ENCODE peak calls at places on chromosomes 16 and 17, in ten cellular contexts. X is mesenchymal stem cell; A is neural crest cell; K is cardiac muscle cell; T is activated CD8-positive, alpha-beta memory T cell treated with anti-CD3 and anti-CD28 coated beads for 24 hours; N is gastrocnemius medialis; Y is endodermal cell; W is AG08395; F is MCF 10A; I is activated naive CD4-positive, alpha-beta T cell treated with anti-CD3 and anti-CD28 coated beads for 36 hours. S is an unnamed sample.

GRCh38 chr16:30659507-30660423 is 1.5 kb downstream of the FBRS start:
- DNase-seq in I (peak), W (no peak), K (no peak), X (peak), N (no peak), Y (peak), T (peak), F (no peak), A (no peak), S (no peak)

GRCh38 chr16:63145411-63145810 is 1109.2 kb upstream of the CDH8 start:
- DNase-seq in F (no peak), W (no peak), K (no peak), X (no peak), Y (no peak), A (no peak), N (no peak), I (no peak), T (no peak), S (no peak)

GRCh38 chr16:1276580-1276878 is 20.7 kb downstream of the TPSD1 start:
- DNase-seq in K (no peak), A (no peak), W (no peak), I (no peak), F (no peak), T (no peak), Y (no peak), X (no peak), N (no peak), S (no peak)

GRCh38 chr17:386145-386876 is 33.7 kb upstream of the RPH3AL start:
- DNase-seq in N (peak), K (peak), W (peak), Y (peak), X (peak), A (peak), F (peak), T (peak), I (peak), S (peak)

GRCh38 chr17:7019839-7020519 is 2.9 kb upstream of the BCL6B start:
- DNase-seq in K (peak), X (peak), W (peak), Y (peak), T (no peak), N (peak), F (peak), I (no peak), A (no peak), S (no peak)

GRCh38 chr17:46212634-46213435 is 19.6 kb upstream of the KANSL1 start:
- DNase-seq in K (peak), X (peak), F (peak), W (peak), Y (peak), I (peak), T (no peak), N (peak), A (peak), S (peak)

GRCh38 chr16:59164461-59164860 is 430.3 kb upstream of the GOT2 start:
- DNase-seq in T (no peak), K (peak), N (no peak), I (peak), Y (peak), F (peak), X (peak), A (peak), W (no peak), S (peak)

GRCh38 chr16:15777533-15778203 is 79.2 kb downstream of the MYH11 start:
- DNase-seq in X (peak), T (no peak), N (no peak), K (peak), A (no peak), F (peak), Y (peak), I (peak), W (peak), S (peak)

GRCh38 chr16:67155305-67156145 is 4.2 kb downstream of the TRADD start:
- DNase-seq in T (peak), N (peak), A (peak), W (peak), K (peak), Y (peak), I (peak), X (peak), F (peak), S (peak)

GRCh38 chr17:82942166-82943130 is 102.6 kb upstream of the ZNF750 start:
- DNase-seq in W (no peak), F (no peak), I (no peak), Y (no peak), T (no peak), X (no peak), A (no peak), N (no peak), K (no peak), S (no peak)

GRCh38 chr16:50083996-50084395 is 18.2 kb downstream of the HEATR3 start:
- DNase-seq in W (no peak), N (no peak), T (no peak), F (no peak), K (no peak), X (no peak), A (no peak), I (no peak), Y (no peak), S (no peak)

GRCh38 chr17:1905190-1905919 is 75.5 kb downstream of the RPA1 start:
- DNase-seq in W (no peak), X (no peak), Y (no peak), T (no peak), I (no peak), N (no peak), A (no peak), K (peak), F (no peak), S (no peak)

GRCh38 chr16:72313903-72314302 is 141.9 kb upstream of the PMFBP1 start:
- DNase-seq in F (no peak), Y (no peak), N (no peak), K (no peak), I (no peak), W (no peak), T (no peak), X (peak), A (no peak), S (no peak)